ENCODE peak calls at places on chromosomes 3 and 15, in four cellular contexts. T is GM23248, K is H54, W is hippocampal formation. U is an unnamed sample.

GRCh38 chr3:140117111-140117526 is 182.1 kb downstream of the CLSTN2 start:
- DNase-seq in T (no peak), K (no peak), W (no peak), U (peak)

GRCh38 chr3:124178531-124178930 is 186.6 kb upstream of the ROPN1 start:
- DNase-seq in T (peak), K (no peak), W (no peak), U (no peak)

GRCh38 chr3:52896613-52897012 is 735 bp downstream of the STIMATE start:
- DNase-seq in T (peak), K (no peak), W (no peak), U (peak)

GRCh38 chr15:77312523-77312922 is 107.4 kb downstream of the PEAK1 start:
- DNase-seq in T (peak), K (no peak), W (no peak), U (peak)

GRCh38 chr3:29475854-29476253 is 195.0 kb downstream of the RBMS3 start:
- DNase-seq in T (no peak), K (no peak), W (no peak), U (no peak)

GRCh38 chr15:66269326-66270090 is 16.0 kb upstream of the MEGF11 start:
- DNase-seq in T (peak), K (no peak), W (peak), U (peak)

GRCh38 chr3:120428904-120429303 is 21.9 kb downstream of the FSTL1 start:
- DNase-seq in T (peak), K (no peak), W (no peak), U (peak)

GRCh38 chr3:46509661-46510187 is 11.9 kb downstream of the RTP3 start:
- DNase-seq in T (no peak), K (no peak), W (no peak), U (no peak)

GRCh38 chr3:107404727-107405519 is 27.7 kb downstream of the CCDC54 start:
- DNase-seq in T (peak), K (no peak), W (no peak), U (peak)

GRCh38 chr3:165254812-165255211 is 58.6 kb upstream of the SLITRK3 start:
- DNase-seq in T (peak), K (peak), W (no peak), U (no peak)

U was measured in adipocyte.